ENCODE peak calls at places on chromosomes 12 and 14, in five cellular contexts. One of them, this sample, is unnamed.

GRCh38 chr12:117298648-117299225 is 62.7 kb downstream of the NOS1 start:
- DNase-seq in sigmoid colon: no peak
- DNase-seq in endothelial cell of umbilical vein: no peak
- DNase-seq in A549: no peak
- DNase-seq in thyroid gland: no peak
- DNase-seq in this sample: no peak

GRCh38 chr12:96261557-96261956 is 67.4 kb downstream of the ELK3 start:
- DNase-seq in sigmoid colon: no peak
- DNase-seq in endothelial cell of umbilical vein: peak; percentile 54
- DNase-seq in A549: no peak
- DNase-seq in thyroid gland: no peak
- DNase-seq in this sample: no peak

GRCh38 chr12:41907036-41907435 is 237.6 kb downstream of the GXYLT1 start:
- DNase-seq in sigmoid colon: no peak
- DNase-seq in endothelial cell of umbilical vein: no peak
- DNase-seq in A549: no peak
- DNase-seq in thyroid gland: no peak
- DNase-seq in this sample: no peak

GRCh38 chr14:61749264-61749663 is 13.0 kb upstream of the SNAPC1 start:
- DNase-seq in sigmoid colon: no peak
- DNase-seq in endothelial cell of umbilical vein: peak; percentile 39
- DNase-seq in A549: no peak
- DNase-seq in thyroid gland: no peak
- DNase-seq in this sample: no peak

GRCh38 chr12:132257955-132258490 is 71.4 kb downstream of the GALNT9 start:
- DNase-seq in sigmoid colon: no peak
- DNase-seq in endothelial cell of umbilical vein: no peak
- DNase-seq in A549: no peak
- DNase-seq in thyroid gland: no peak
- DNase-seq in this sample: no peak

GRCh38 chr12:79252358-79253075 is 387.9 kb downstream of the SYT1 start:
- DNase-seq in sigmoid colon: no peak
- DNase-seq in endothelial cell of umbilical vein: peak; percentile 41
- DNase-seq in A549: no peak
- DNase-seq in thyroid gland: no peak
- DNase-seq in this sample: no peak

GRCh38 chr12:116434155-116435065 is 124.8 kb upstream of the MAP1LC3B2 start:
- DNase-seq in sigmoid colon: peak; percentile 95
- DNase-seq in endothelial cell of umbilical vein: peak; percentile 59
- DNase-seq in A549: peak; percentile 81
- DNase-seq in thyroid gland: peak; percentile 82
- DNase-seq in this sample: no peak

GRCh38 chr14:39005044-39005736 is 97.8 kb downstream of the SEC23A start:
- DNase-seq in sigmoid colon: peak; percentile 76
- DNase-seq in endothelial cell of umbilical vein: no peak
- DNase-seq in A549: no peak
- DNase-seq in thyroid gland: no peak
- DNase-seq in this sample: no peak

GRCh38 chr12:65881965-65882413 is 57.7 kb downstream of the HMGA2 start:
- DNase-seq in sigmoid colon: peak; percentile 95
- DNase-seq in endothelial cell of umbilical vein: peak; percentile 91
- DNase-seq in A549: no peak
- DNase-seq in thyroid gland: peak; percentile 94
- DNase-seq in this sample: peak; percentile 58

GRCh38 chr12:95130096-95130495 is 56.7 kb upstream of the NR2C1 start:
- DNase-seq in sigmoid colon: no peak
- DNase-seq in endothelial cell of umbilical vein: no peak
- DNase-seq in A549: peak; percentile 40
- DNase-seq in thyroid gland: peak; percentile 34
- DNase-seq in this sample: no peak

GRCh38 chr14:70788893-70789292 is 20.4 kb downstream of the MAP3K9 start:
- DNase-seq in sigmoid colon: no peak
- DNase-seq in endothelial cell of umbilical vein: no peak
- DNase-seq in A549: no peak
- DNase-seq in thyroid gland: no peak
- DNase-seq in this sample: no peak

GRCh38 chr14:34872822-34873590 is 2.2 kb downstream of the BAZ1A start:
- DNase-seq in sigmoid colon: peak; percentile 70
- DNase-seq in endothelial cell of umbilical vein: no peak
- DNase-seq in A549: peak; percentile 46
- DNase-seq in thyroid gland: peak; percentile 45
- DNase-seq in this sample: peak; percentile 99

GRCh38 chr14:68939893-68940613 is 39.0 kb downstream of the ACTN1 start:
- DNase-seq in sigmoid colon: peak; percentile 92
- DNase-seq in endothelial cell of umbilical vein: peak; percentile 98
- DNase-seq in A549: peak; percentile 82
- DNase-seq in thyroid gland: peak; percentile 63
- DNase-seq in this sample: no peak

GRCh38 chr12:70661762-70662161 is 24.5 kb upstream of the PTPRB start:
- DNase-seq in sigmoid colon: no peak
- DNase-seq in endothelial cell of umbilical vein: peak; percentile 86
- DNase-seq in A549: no peak
- DNase-seq in thyroid gland: no peak
- DNase-seq in this sample: no peak

GRCh38 chr12:68743416-68743815 is 2.6 kb upstream of the SLC35E3 start:
- DNase-seq in sigmoid colon: no peak
- DNase-seq in endothelial cell of umbilical vein: no peak
- DNase-seq in A549: no peak
- DNase-seq in thyroid gland: no peak
- DNase-seq in this sample: no peak

GRCh38 chr12:86777335-86777734 is 521.1 kb upstream of the MGAT4C start:
- DNase-seq in sigmoid colon: no peak
- DNase-seq in endothelial cell of umbilical vein: no peak
- DNase-seq in A549: no peak
- DNase-seq in thyroid gland: no peak
- DNase-seq in this sample: no peak

GRCh38 chr12:98418357-98419075 is 96.9 kb upstream of the TMPO start:
- DNase-seq in sigmoid colon: peak; percentile 89
- DNase-seq in endothelial cell of umbilical vein: peak; percentile 51
- DNase-seq in A549: peak; percentile 55
- DNase-seq in thyroid gland: peak; percentile 98
- DNase-seq in this sample: peak; percentile 13

GRCh38 chr14:34081576-34082136 is 130.8 kb upstream of the EGLN3 start:
- DNase-seq in sigmoid colon: no peak
- DNase-seq in endothelial cell of umbilical vein: peak; percentile 24
- DNase-seq in A549: peak; percentile 56
- DNase-seq in thyroid gland: no peak
- DNase-seq in this sample: no peak

GRCh38 chr12:55043542-55043941 is 23.8 kb downstream of the NEUROD4 start:
- DNase-seq in sigmoid colon: no peak
- DNase-seq in endothelial cell of umbilical vein: no peak
- DNase-seq in A549: no peak
- DNase-seq in thyroid gland: no peak
- DNase-seq in this sample: peak; percentile 58

GRCh38 chr12:105083551-105084105 is 630 bp downstream of the ALDH1L2 start:
- DNase-seq in sigmoid colon: peak; percentile 86
- DNase-seq in endothelial cell of umbilical vein: peak; percentile 28
- DNase-seq in A549: peak; percentile 36
- DNase-seq in thyroid gland: peak; percentile 35
- DNase-seq in this sample: peak; percentile 26

GRCh38 chr12:14664434-14665023 is 31.9 kb downstream of the GUCY2C start:
- DNase-seq in sigmoid colon: no peak
- DNase-seq in endothelial cell of umbilical vein: peak; percentile 57
- DNase-seq in A549: peak; percentile 8
- DNase-seq in thyroid gland: peak; percentile 5
- DNase-seq in this sample: peak; percentile 28

GRCh38 chr14:57268161-57269067 is at the start of the genes AP5M1 and EXOC5:
- DNase-seq in sigmoid colon: peak; percentile 94
- DNase-seq in endothelial cell of umbilical vein: peak; percentile 90
- DNase-seq in A549: peak; percentile 66
- DNase-seq in thyroid gland: peak; percentile 95
- DNase-seq in this sample: peak; percentile 96
- TF ChIP-seq POLR2A in sigmoid colon: peak; percentile 48
- TF ChIP-seq POLR2A in endothelial cell of umbilical vein: peak; percentile 10
- TF ChIP-seq POLR2A in A549: peak; percentile 58
- TF ChIP-seq POLR2A in thyroid gland: peak; percentile 81
- TF ChIP-seq POLR2A in this sample: peak; percentile 84

GRCh38 chr12:11747969-11748368 is 98.5 kb downstream of the ETV6 start:
- DNase-seq in sigmoid colon: no peak
- DNase-seq in endothelial cell of umbilical vein: no peak
- DNase-seq in A549: no peak
- DNase-seq in thyroid gland: no peak
- DNase-seq in this sample: no peak

GRCh38 chr12:11746940-11747716 is 97.7 kb downstream of the ETV6 start:
- DNase-seq in sigmoid colon: no peak
- DNase-seq in endothelial cell of umbilical vein: no peak
- DNase-seq in A549: no peak
- DNase-seq in thyroid gland: no peak
- DNase-seq in this sample: no peak

GRCh38 chr12:11752403-11753150 is 103.1 kb downstream of the ETV6 start:
- DNase-seq in sigmoid colon: no peak
- DNase-seq in endothelial cell of umbilical vein: no peak
- DNase-seq in A549: no peak
- DNase-seq in thyroid gland: no peak
- DNase-seq in this sample: no peak

GRCh38 chr12:11753151-11753501 is 103.7 kb downstream of the ETV6 start:
- DNase-seq in sigmoid colon: no peak
- DNase-seq in endothelial cell of umbilical vein: no peak
- DNase-seq in A549: no peak
- DNase-seq in thyroid gland: no peak
- DNase-seq in this sample: no peak

DNA sequence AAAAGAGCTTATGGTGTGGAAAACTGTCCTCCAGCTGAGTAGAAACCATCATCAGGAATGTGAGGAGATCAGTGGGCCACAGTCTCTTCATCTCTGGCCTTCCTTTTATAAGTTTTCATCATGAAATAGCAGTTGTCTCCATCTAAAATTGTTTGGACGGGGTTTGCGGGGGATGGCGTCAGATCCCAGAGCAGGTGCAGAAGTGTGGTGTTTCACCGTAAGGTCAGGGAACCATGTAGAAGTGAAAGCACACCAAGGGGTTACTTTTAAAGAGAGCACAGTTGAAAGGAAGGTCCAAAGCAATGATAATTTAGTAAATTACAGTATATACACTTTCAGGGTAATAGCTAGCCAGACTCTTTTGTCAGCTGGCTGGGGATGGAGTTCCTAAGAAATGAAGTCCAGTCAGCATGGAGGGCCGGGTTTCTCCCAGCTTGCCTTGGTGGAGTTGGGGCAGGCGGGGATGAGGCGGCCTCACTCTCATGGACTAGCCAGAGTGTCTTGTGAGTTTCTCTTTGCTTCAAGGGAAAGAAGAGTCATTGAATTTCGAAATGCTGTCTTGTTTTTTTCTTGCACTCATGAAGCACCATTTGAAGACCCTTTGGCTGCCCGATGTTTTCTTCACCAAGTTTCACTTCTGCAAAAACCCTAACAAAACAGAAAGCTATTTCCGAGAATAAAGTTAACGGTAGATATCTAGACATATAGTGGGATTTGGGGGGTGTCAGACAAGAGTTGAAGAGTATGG is 100.6 kb downstream of the ETV6 start:
- DNase-seq in sigmoid colon: no peak
- DNase-seq in endothelial cell of umbilical vein: no peak
- DNase-seq in A549: no peak
- DNase-seq in thyroid gland: no peak
- DNase-seq in this sample: no peak
- TF ChIP-seq POLR2A in sigmoid colon: no peak
- TF ChIP-seq POLR2A in endothelial cell of umbilical vein: no peak
- TF ChIP-seq POLR2A in A549: no peak
- TF ChIP-seq POLR2A in thyroid gland: no peak
- TF ChIP-seq POLR2A in this sample: no peak

GRCh38 chr14:37464192-37464858 is 130.7 kb downstream of the FOXA1 start:
- DNase-seq in sigmoid colon: no peak
- DNase-seq in endothelial cell of umbilical vein: no peak
- DNase-seq in A549: no peak
- DNase-seq in thyroid gland: no peak
- DNase-seq in this sample: no peak

GRCh38 chr14:37470251-37470650 is 124.8 kb downstream of the FOXA1 start:
- DNase-seq in sigmoid colon: no peak
- DNase-seq in endothelial cell of umbilical vein: no peak
- DNase-seq in A549: no peak
- DNase-seq in thyroid gland: no peak
- DNase-seq in this sample: no peak

GRCh38 chr14:37466623-37467088 is 128.4 kb downstream of the FOXA1 start:
- DNase-seq in sigmoid colon: no peak
- DNase-seq in endothelial cell of umbilical vein: no peak
- DNase-seq in A549: no peak
- DNase-seq in thyroid gland: no peak
- DNase-seq in this sample: no peak

GRCh38 chr14:37469650-37470049 is 125.4 kb downstream of the FOXA1 start:
- DNase-seq in sigmoid colon: no peak
- DNase-seq in endothelial cell of umbilical vein: no peak
- DNase-seq in A549: no peak
- DNase-seq in thyroid gland: no peak
- DNase-seq in this sample: no peak

DNA sequence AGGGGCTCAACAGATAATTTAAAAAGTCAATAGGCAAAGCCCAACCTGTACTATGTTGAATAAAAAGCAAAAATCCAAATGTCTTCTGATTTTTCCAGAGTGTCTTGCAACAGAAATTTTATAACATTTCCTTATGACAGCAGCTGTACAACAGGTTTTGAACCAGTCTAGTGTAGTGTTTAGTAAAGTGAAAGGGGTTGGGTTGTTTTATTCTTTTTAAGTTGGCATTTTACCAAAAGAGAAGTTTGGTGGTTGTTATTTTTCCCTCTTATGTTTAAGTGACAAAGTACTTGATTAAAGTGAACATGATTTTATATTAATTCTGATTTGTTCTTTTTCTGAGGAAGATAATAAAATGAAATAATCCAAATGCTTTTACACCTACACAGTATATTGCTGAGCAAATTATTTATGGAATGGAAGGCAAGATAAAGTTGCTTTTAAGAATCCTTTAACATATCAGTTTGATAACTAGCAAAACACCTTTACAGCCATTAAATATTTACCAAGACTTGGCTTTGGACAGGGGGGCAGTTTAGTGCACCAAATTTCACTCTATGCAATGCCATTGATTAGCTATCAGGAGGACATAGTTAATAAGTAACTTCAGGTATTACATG is 128.9 kb downstream of the FOXA1 start:
- DNase-seq in sigmoid colon: no peak
- DNase-seq in endothelial cell of umbilical vein: no peak
- DNase-seq in A549: no peak
- DNase-seq in thyroid gland: no peak
- DNase-seq in this sample: no peak
- TF ChIP-seq POLR2A in sigmoid colon: no peak
- TF ChIP-seq POLR2A in endothelial cell of umbilical vein: no peak
- TF ChIP-seq POLR2A in A549: no peak
- TF ChIP-seq POLR2A in thyroid gland: no peak
- TF ChIP-seq POLR2A in this sample: no peak

DNA sequence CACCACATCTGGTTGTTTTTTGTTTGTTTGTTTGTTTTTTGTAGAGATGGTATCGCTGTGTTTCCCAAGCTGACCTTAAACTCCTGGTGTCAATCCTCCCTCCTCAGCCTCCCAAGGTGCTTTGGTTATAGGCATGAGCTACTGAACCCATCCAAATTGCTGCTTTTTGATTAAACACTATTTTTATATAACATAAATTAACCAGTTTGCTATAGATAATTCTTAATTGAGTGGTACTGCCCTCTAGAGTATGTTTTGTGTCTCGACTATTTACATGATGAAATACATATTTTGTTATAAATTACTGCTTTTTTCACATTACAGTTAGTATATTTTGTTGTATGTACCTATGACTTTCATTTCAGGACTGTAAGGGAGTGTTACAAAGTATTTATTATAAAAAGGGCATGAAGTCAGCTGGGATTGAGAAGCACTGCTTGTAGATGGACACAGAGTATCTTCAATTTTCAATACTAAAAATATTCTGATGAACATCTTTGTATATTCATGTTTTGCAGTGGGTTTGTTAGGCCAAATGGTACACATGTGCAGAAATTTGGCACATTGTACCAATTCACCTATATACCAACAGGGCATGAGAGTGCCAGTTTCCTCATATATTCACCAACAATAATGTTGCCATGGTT is 14.9 kb upstream of the SCAF11 start:
- DNase-seq in sigmoid colon: no peak
- DNase-seq in endothelial cell of umbilical vein: peak; percentile 34
- DNase-seq in A549: peak; percentile 14
- DNase-seq in thyroid gland: no peak
- DNase-seq in this sample: peak; percentile 43
- TF ChIP-seq POLR2A in sigmoid colon: no peak
- TF ChIP-seq POLR2A in endothelial cell of umbilical vein: no peak
- TF ChIP-seq POLR2A in A549: no peak
- TF ChIP-seq POLR2A in thyroid gland: no peak
- TF ChIP-seq POLR2A in this sample: no peak